ENCODE peak calls at places on chromosomes 4 and X, in eight cellular contexts. E is HCT116, V is K562, W is Panc1, K is HepG2, S is SK-N-SH, U is GM12878, G is GM23338. Q is an unnamed sample.

GRCh38 chr4:123234966-123235365 is 161.6 kb upstream of the SPRY1 start:
- DNase-seq in E (no peak), V (no peak), W (no peak), K (no peak), S (no peak), U (no peak), G (no peak), Q (no peak)

GRCh38 chrX:21509912-21510311 is 135.7 kb downstream of the CNKSR2 start:
- DNase-seq in E (no peak), V (no peak), W (no peak), K (no peak), S (no peak), U (no peak), G (no peak), Q (no peak)

GRCh38 chr4:73662709-73663546 is 42.7 kb upstream of the RASSF6 start:
- DNase-seq in E (peak), V (peak), W (no peak), K (no peak), S (no peak), U (no peak), G (peak), Q (peak)

GRCh38 chrX:74537011-74537390 is 77.4 kb downstream of the RLIM start:
- DNase-seq in E (no peak), V (no peak), W (no peak), K (no peak), S (no peak), U (no peak), G (peak), Q (no peak)

GRCh38 chr4:128162434-128162833 is 101.3 kb downstream of the LARP1B start:
- DNase-seq in E (no peak), V (no peak), W (no peak), K (no peak), S (no peak), U (no peak), G (peak), Q (no peak)

GRCh38 chrX:46204721-46205422 is 340.3 kb downstream of the ZNF674 start:
- DNase-seq in E (no peak), V (no peak), W (no peak), K (no peak), S (no peak), U (no peak), G (no peak), Q (no peak)

GRCh38 chrX:107718156-107718621 is 57.4 kb downstream of the TSC22D3 start:
- DNase-seq in E (peak), V (peak), W (peak), K (peak), S (peak), U (no peak), G (peak), Q (peak)

GRCh38 chrX:87017210-87017609 is 500.4 kb upstream of the KLHL4 start:
- DNase-seq in E (no peak), V (no peak), W (no peak), K (no peak), S (no peak), U (no peak), G (no peak), Q (no peak)

GRCh38 chr4:124804584-124804983 is 92.1 kb upstream of the ANKRD50 start:
- DNase-seq in E (no peak), V (no peak), W (no peak), K (no peak), S (no peak), U (no peak), G (no peak), Q (no peak)

GRCh38 chr4:121666091-121666679 is 30.6 kb downstream of the ANXA5 start:
- DNase-seq in E (no peak), V (no peak), W (no peak), K (no peak), S (no peak), U (no peak), G (no peak), Q (no peak)

GRCh38 chr4:32985256-32985655 is 2265.1 kb downstream of the PCDH7 start:
- DNase-seq in E (no peak), V (no peak), W (no peak), K (no peak), S (no peak), U (no peak), G (no peak), Q (no peak)

GRCh38 chr4:68391451-68391850 is 41.6 kb upstream of the YTHDC1 start:
- DNase-seq in E (no peak), V (no peak), W (no peak), K (no peak), S (no peak), U (no peak), G (no peak), Q (no peak)

GRCh38 chr4:77994194-77994721 is 62.9 kb upstream of the FRAS1 start:
- DNase-seq in E (peak), V (peak), W (no peak), K (peak), S (peak), U (no peak), G (peak), Q (peak)

GRCh38 chr4:96894621-96895020 is 1054.7 kb downstream of the PDHA2 start:
- DNase-seq in E (no peak), V (no peak), W (no peak), K (no peak), S (no peak), U (no peak), G (no peak), Q (no peak)

GRCh38 chr4:123452585-123452984 is 56.0 kb downstream of the SPRY1 start:
- DNase-seq in E (no peak), V (no peak), W (peak), K (peak), S (peak), U (no peak), G (no peak), Q (no peak)

GRCh38 chrX:27619975-27620374 is 29.8 kb downstream of the DCAF8L2 start:
- DNase-seq in E (no peak), V (no peak), W (no peak), K (peak), S (no peak), U (no peak), G (peak), Q (no peak)

GRCh38 chrX:24479924-24480722 is 15.0 kb downstream of the PDK3 start:
- DNase-seq in E (no peak), V (no peak), W (no peak), K (no peak), S (no peak), U (peak), G (no peak), Q (peak)

GRCh38 chr4:73853246-73853704 is at the start of gene PF4V1:
- DNase-seq in E (no peak), V (no peak), W (no peak), K (no peak), S (no peak), U (no peak), G (peak), Q (no peak)

GRCh38 chr4:41477200-41477910 is 60.6 kb upstream of the LIMCH1 start:
- DNase-seq in E (no peak), V (no peak), W (no peak), K (no peak), S (no peak), U (no peak), G (no peak), Q (no peak)

GRCh38 chr4:1530356-1530755 is 124.1 kb upstream of the NKX1-1 start:
- DNase-seq in E (no peak), V (no peak), W (no peak), K (no peak), S (no peak), U (no peak), G (no peak), Q (no peak)

GRCh38 chrX:84046403-84046984 is 141.5 kb downstream of the RPS6KA6 start:
- DNase-seq in E (no peak), V (peak), W (peak), K (peak), S (peak), U (no peak), G (peak), Q (no peak)

GRCh38 chr4:115110191-115111166 is 2.9 kb downstream of the NDST4 start:
- DNase-seq in E (no peak), V (no peak), W (no peak), K (no peak), S (no peak), U (no peak), G (no peak), Q (no peak)

GRCh38 chr4:123816462-123816861 is 419.9 kb downstream of the SPRY1 start:
- DNase-seq in E (no peak), V (no peak), W (no peak), K (no peak), S (no peak), U (no peak), G (peak), Q (no peak)

GRCh38 chr4:145734576-145735329 is 54.8 kb downstream of the C4orf51 start:
- DNase-seq in E (no peak), V (no peak), W (no peak), K (peak), S (no peak), U (peak), G (no peak), Q (no peak)

GRCh38 chr4:3299538-3300197 is 6.8 kb downstream of the RGS12 start:
- DNase-seq in E (no peak), V (no peak), W (no peak), K (no peak), S (no peak), U (no peak), G (no peak), Q (no peak)
- TF ChIP-seq REST in E (no peak), V (no peak), W (no peak), K (no peak), S (no peak), U (no peak), G (no peak), Q (no peak)

DNA sequence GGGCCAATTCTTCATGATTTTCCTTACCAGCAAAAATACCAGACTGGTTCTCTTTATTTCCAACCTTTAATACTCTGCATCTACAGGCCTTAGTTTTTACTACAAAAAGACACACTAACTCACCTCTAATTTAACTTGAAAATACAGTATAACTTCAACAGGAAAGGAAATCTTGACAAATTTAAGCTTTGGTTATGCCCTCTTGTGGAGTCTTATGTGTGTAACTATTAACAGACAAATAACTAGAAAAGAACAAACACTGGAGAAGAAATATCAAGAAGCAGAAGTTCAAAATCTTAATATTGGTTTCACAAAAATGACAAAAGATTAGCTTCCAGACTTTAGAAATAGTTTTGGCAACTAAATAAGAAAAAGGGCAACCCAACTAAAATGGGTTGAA is 33.0 kb downstream of the PPA2 start:
- DNase-seq in E (no peak), V (no peak), W (no peak), K (no peak), S (no peak), U (no peak), G (no peak), Q (no peak)
- TF ChIP-seq CTCF in E (peak), V (no peak), W (no peak), K (no peak), S (peak), U (no peak), G (no peak), Q (no peak)

GRCh38 chr4:105586638-105587328 is 34.4 kb downstream of the ARHGEF38 start:
- DNase-seq in E (no peak), V (no peak), W (no peak), K (no peak), S (no peak), U (no peak), G (no peak), Q (no peak)

GRCh38 chr4:105587851-105588250 is 35.4 kb downstream of the ARHGEF38 start:
- DNase-seq in E (no peak), V (no peak), W (no peak), K (no peak), S (no peak), U (no peak), G (no peak), Q (no peak)

DNA sequence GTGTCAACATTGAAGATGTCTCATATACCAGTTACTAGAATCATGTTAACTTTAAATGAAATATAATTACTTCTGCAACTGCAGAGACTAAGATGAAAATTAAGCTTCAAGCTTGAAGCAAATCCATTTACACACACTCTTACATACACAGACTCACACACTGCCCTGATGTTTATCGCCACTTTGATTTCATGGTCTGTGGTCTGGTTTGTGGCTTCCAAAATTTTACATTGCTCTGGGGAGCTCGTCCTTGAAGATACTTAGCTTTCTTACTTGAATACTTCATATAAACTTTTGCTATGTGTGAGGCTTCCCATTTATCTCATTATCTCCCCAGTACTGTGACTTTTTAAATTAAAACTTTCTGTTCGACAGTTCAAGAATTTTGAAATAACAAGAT is 35.8 kb downstream of the ARHGEF38 start:
- DNase-seq in E (no peak), V (no peak), W (no peak), K (no peak), S (no peak), U (no peak), G (no peak), Q (no peak)
- TF ChIP-seq POLR2AphosphoS5 in E (no peak), V (no peak), W (no peak), K (no peak), S (no peak), U (no peak), G (no peak), Q (no peak)

GRCh38 chr4:173526724-173527102 is 3.3 kb downstream of the HAND2 start:
- DNase-seq in E (no peak), V (no peak), W (no peak), K (no peak), S (peak), U (no peak), G (peak), Q (no peak)
- TF ChIP-seq REST in E (no peak), V (no peak), W (no peak), K (no peak), S (no peak), U (no peak), G (no peak), Q (no peak)

GRCh38 chr4:103774326-103774725 is 54.5 kb upstream of the TACR3 start:
- DNase-seq in E (no peak), V (no peak), W (no peak), K (no peak), S (no peak), U (no peak), G (no peak), Q (no peak)
- TF ChIP-seq CTCF in E (no peak), V (no peak), W (no peak), K (no peak), S (no peak), U (no peak), G (no peak), Q (no peak)

GRCh38 chr4:79046191-79046590 is 107.0 kb upstream of the PAQR3 start:
- DNase-seq in E (no peak), V (no peak), W (no peak), K (no peak), S (no peak), U (no peak), G (no peak), Q (no peak)
- TF ChIP-seq POLR2AphosphoS5 in E (no peak), V (no peak), W (no peak), K (no peak), S (no peak), U (no peak), G (no peak), Q (no peak)

GRCh38 chr4:6674500-6675149 is 19.1 kb upstream of the S100P start:
- DNase-seq in E (peak), V (no peak), W (no peak), K (peak), S (peak), U (peak), G (peak), Q (no peak)
- TF ChIP-seq REST in E (no peak), V (no peak), W (no peak), K (no peak), S (no peak), U (no peak), G (no peak), Q (no peak)

DNA sequence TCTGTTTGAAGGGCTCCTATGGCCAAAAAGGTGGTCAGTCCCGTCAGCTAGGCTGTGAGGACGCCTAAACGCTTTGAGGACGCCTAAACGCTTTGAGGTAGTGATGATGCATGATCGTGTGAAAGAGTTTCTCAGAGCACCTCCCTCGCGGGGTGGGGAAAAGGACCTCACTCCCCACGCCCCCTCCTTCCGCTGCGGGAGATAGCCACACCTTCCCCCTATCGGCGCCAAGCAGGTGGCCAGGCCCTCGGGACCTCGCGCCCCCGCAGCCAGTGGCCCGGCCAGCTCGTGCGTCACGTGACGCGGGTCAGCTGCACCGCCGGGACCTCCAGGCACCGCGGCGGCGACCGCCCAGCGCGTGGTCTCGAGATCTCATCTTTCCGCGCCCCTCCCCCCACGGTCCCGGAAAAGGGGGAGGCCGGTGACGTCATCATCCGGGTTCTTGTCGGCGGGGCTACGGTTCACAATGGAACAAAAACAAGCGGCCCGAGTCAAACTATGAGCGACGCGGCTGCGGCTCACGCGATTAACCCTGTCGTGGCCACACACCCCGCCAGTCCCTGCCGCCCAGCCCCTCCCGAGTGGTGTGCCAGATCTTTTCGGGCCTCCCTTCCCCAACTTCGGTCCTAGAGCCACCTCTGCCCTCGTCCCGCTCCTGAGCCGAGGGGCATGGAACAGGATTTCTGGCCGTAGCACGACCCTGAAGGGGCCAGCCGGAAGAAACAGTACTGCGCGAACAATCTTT is 713 bp upstream of the USP9X start:
- DNase-seq in E (peak), V (peak), W (peak), K (peak), S (peak), U (peak), G (peak), Q (peak)
- TF ChIP-seq CTCF in E (no peak), V (no peak), W (no peak), K (peak), S (no peak), U (peak), G (no peak), Q (no peak)

GRCh38 chr4:138053601-138054322 is 188.4 kb downstream of the SLC7A11 start:
- DNase-seq in E (peak), V (no peak), W (peak), K (no peak), S (peak), U (no peak), G (no peak), Q (no peak)
- TF ChIP-seq POLR2AphosphoS5 in E (no peak), V (no peak), W (no peak), K (no peak), S (peak), U (no peak), G (no peak), Q (no peak)